ENCODE peak calls at places on chromosome 19, in ten cellular contexts. S, Z, B, V, K, Q, W, O, X and P are unnamed samples.
A peak's percentile ranks its signal among the peaks of the same experiment; 100 is the strongest.

GRCh38 chr19:19738564-19738963 is 5.7 kb upstream of the ZNF14 start:
- DNase-seq in S (no peak), Z (no peak), B (no peak), V (no peak), K (no peak), Q (no peak), W (no peak), O (no peak), X (no peak), P (no peak)

GRCh38 chr19:36973021-36973843 is 57.1 kb downstream of the ZNF568 start:
- DNase-seq in S (peak; percentile 87), Z (peak; percentile 47), B (peak; percentile 78), V (peak; percentile 86), K (peak; percentile 68), Q (peak; percentile 84), W (peak; percentile 86), O (peak; percentile 79), X (peak; percentile 84), P (no peak)

GRCh38 chr19:48489608-48490216 is 20.5 kb downstream of the CYTH2 start:
- DNase-seq in S (peak; percentile 73), Z (peak; percentile 39), B (peak; percentile 95), V (peak; percentile 76), K (no peak), Q (peak; percentile 72), W (peak; percentile 35), O (peak; percentile 86), X (peak; percentile 76), P (peak; percentile 36)

GRCh38 chr19:12938536-12939291 is at the start of gene CALR:
- DNase-seq in S (no peak), Z (no peak), B (no peak), V (peak; percentile 67), K (no peak), Q (no peak), W (peak; percentile 47), O (no peak), X (no peak), P (no peak)

GRCh38 chr19:33193864-33194362 is at the start of gene LRP3:
- DNase-seq in S (peak; percentile 60), Z (no peak), B (no peak), V (peak; percentile 50), K (no peak), Q (no peak), W (peak; percentile 9), O (no peak), X (peak; percentile 54), P (no peak)

GRCh38 chr19:33862991-33863390 is 66.3 kb downstream of the KCTD15 start:
- DNase-seq in S (no peak), Z (no peak), B (no peak), V (no peak), K (no peak), Q (no peak), W (no peak), O (no peak), X (no peak), P (no peak)

GRCh38 chr19:11480927-11481776 is at the start of gene ELAVL3:
- DNase-seq in S (no peak), Z (no peak), B (no peak), V (no peak), K (peak; percentile 33), Q (no peak), W (no peak), O (peak; percentile 23), X (no peak), P (no peak)

GRCh38 chr19:3142292-3142670 is 6.4 kb downstream of the GNA15 start:
- DNase-seq in S (no peak), Z (peak; percentile 89), B (no peak), V (peak; percentile 96), K (no peak), Q (no peak), W (peak; percentile 76), O (no peak), X (no peak), P (no peak)

GRCh38 chr19:37981785-37982475 is 74.9 kb downstream of the SIPA1L3 start:
- DNase-seq in S (no peak), Z (no peak), B (no peak), V (no peak), K (no peak), Q (no peak), W (no peak), O (no peak), X (no peak), P (no peak)

GRCh38 chr19:55398200-55398947 is 9.2 kb downstream of the UBE2S start:
- DNase-seq in S (no peak), Z (no peak), B (no peak), V (no peak), K (no peak), Q (no peak), W (no peak), O (no peak), X (no peak), P (no peak)

GRCh38 chr19:33473644-33474305 is 47.8 kb downstream of the PEPD start:
- DNase-seq in S (no peak), Z (peak; percentile 70), B (no peak), V (peak; percentile 51), K (no peak), Q (no peak), W (peak; percentile 68), O (no peak), X (no peak), P (no peak)